ENCODE peak calls at places on chromosomes 16 and 17, in eight cellular contexts. One of them, this sample, is unnamed.

GRCh38 chr17:20266806-20267458 is 200.4 kb downstream of the LGALS9B start:
- DNase-seq in tibial nerve: no peak
- DNase-seq in SW 1271: no peak
- DNase-seq in activated T-helper 9 cell treated with anti-CD3 and anti-CD28 coated beads, Interleukin-2, amount 50 U/mL, for 16 hours: no peak
- DNase-seq in activated B cell treated with CpG ODN at 0.5 μM for 24 hours: no peak
- DNase-seq in fibroblast of the conjunctiva: no peak
- DNase-seq in lower leg skin: no peak
- DNase-seq in SHP77: peak
- DNase-seq in this sample: no peak

GRCh38 chr16:75565640-75566039 is 539 bp upstream of the GABARAPL2 start:
- DNase-seq in SW 1271: no peak
- DNase-seq in activated B cell treated with CpG ODN at 0.5 μM for 24 hours: no peak
- DNase-seq in SHP77: no peak
- DNase-seq in lower leg skin: no peak
- DNase-seq in activated T-helper 9 cell treated with anti-CD3 and anti-CD28 coated beads, Interleukin-2, amount 50 U/mL, for 16 hours: no peak
- DNase-seq in fibroblast of the conjunctiva: no peak
- DNase-seq in tibial nerve: no peak
- DNase-seq in this sample: no peak

GRCh38 chr16:66081967-66082366 is 284.5 kb upstream of the CDH5 start:
- DNase-seq in lower leg skin: no peak
- DNase-seq in fibroblast of the conjunctiva: peak
- DNase-seq in SHP77: no peak
- DNase-seq in SW 1271: no peak
- DNase-seq in tibial nerve: no peak
- DNase-seq in activated B cell treated with CpG ODN at 0.5 μM for 24 hours: no peak
- DNase-seq in activated T-helper 9 cell treated with anti-CD3 and anti-CD28 coated beads, Interleukin-2, amount 50 U/mL, for 16 hours: no peak
- DNase-seq in this sample: no peak

GRCh38 chr17:69286257-69286656 is 40.7 kb downstream of the ABCA5 start:
- DNase-seq in lower leg skin: no peak
- DNase-seq in SW 1271: no peak
- DNase-seq in tibial nerve: no peak
- DNase-seq in fibroblast of the conjunctiva: no peak
- DNase-seq in activated T-helper 9 cell treated with anti-CD3 and anti-CD28 coated beads, Interleukin-2, amount 50 U/mL, for 16 hours: no peak
- DNase-seq in SHP77: no peak
- DNase-seq in activated B cell treated with CpG ODN at 0.5 μM for 24 hours: no peak
- DNase-seq in this sample: no peak

GRCh38 chr16:72596373-72596772 is 424.4 kb upstream of the PMFBP1 start:
- DNase-seq in activated T-helper 9 cell treated with anti-CD3 and anti-CD28 coated beads, Interleukin-2, amount 50 U/mL, for 16 hours: no peak
- DNase-seq in SHP77: no peak
- DNase-seq in fibroblast of the conjunctiva: no peak
- DNase-seq in lower leg skin: no peak
- DNase-seq in tibial nerve: no peak
- DNase-seq in SW 1271: no peak
- DNase-seq in activated B cell treated with CpG ODN at 0.5 μM for 24 hours: no peak
- DNase-seq in this sample: no peak

GRCh38 chr17:81609541-81610353 is 27.2 kb downstream of the NPLOC4 start:
- DNase-seq in tibial nerve: no peak
- DNase-seq in activated B cell treated with CpG ODN at 0.5 μM for 24 hours: no peak
- DNase-seq in SW 1271: no peak
- DNase-seq in fibroblast of the conjunctiva: no peak
- DNase-seq in lower leg skin: no peak
- DNase-seq in SHP77: no peak
- DNase-seq in activated T-helper 9 cell treated with anti-CD3 and anti-CD28 coated beads, Interleukin-2, amount 50 U/mL, for 16 hours: no peak
- DNase-seq in this sample: no peak

GRCh38 chr17:2259769-2260536 is 43.6 kb downstream of the SMG6 start:
- DNase-seq in activated T-helper 9 cell treated with anti-CD3 and anti-CD28 coated beads, Interleukin-2, amount 50 U/mL, for 16 hours: peak
- DNase-seq in tibial nerve: no peak
- DNase-seq in activated B cell treated with CpG ODN at 0.5 μM for 24 hours: no peak
- DNase-seq in fibroblast of the conjunctiva: no peak
- DNase-seq in SHP77: no peak
- DNase-seq in SW 1271: no peak
- DNase-seq in lower leg skin: no peak
- DNase-seq in this sample: no peak

GRCh38 chr17:978110-979093 is 1.2 kb downstream of the NXN start:
- DNase-seq in activated T-helper 9 cell treated with anti-CD3 and anti-CD28 coated beads, Interleukin-2, amount 50 U/mL, for 16 hours: no peak
- DNase-seq in activated B cell treated with CpG ODN at 0.5 μM for 24 hours: peak
- DNase-seq in fibroblast of the conjunctiva: no peak
- DNase-seq in tibial nerve: no peak
- DNase-seq in lower leg skin: no peak
- DNase-seq in SHP77: no peak
- DNase-seq in SW 1271: no peak
- DNase-seq in this sample: no peak

GRCh38 chr16:85156869-85157268 is 44.6 kb upstream of the CIBAR2 start:
- DNase-seq in lower leg skin: no peak
- DNase-seq in activated T-helper 9 cell treated with anti-CD3 and anti-CD28 coated beads, Interleukin-2, amount 50 U/mL, for 16 hours: no peak
- DNase-seq in tibial nerve: no peak
- DNase-seq in activated B cell treated with CpG ODN at 0.5 μM for 24 hours: no peak
- DNase-seq in fibroblast of the conjunctiva: no peak
- DNase-seq in SHP77: no peak
- DNase-seq in SW 1271: no peak
- DNase-seq in this sample: no peak

GRCh38 chr17:36858119-36859002 is 78.9 kb upstream of the LHX1 start:
- DNase-seq in tibial nerve: no peak
- DNase-seq in activated B cell treated with CpG ODN at 0.5 μM for 24 hours: no peak
- DNase-seq in lower leg skin: no peak
- DNase-seq in SW 1271: no peak
- DNase-seq in activated T-helper 9 cell treated with anti-CD3 and anti-CD28 coated beads, Interleukin-2, amount 50 U/mL, for 16 hours: no peak
- DNase-seq in fibroblast of the conjunctiva: no peak
- DNase-seq in SHP77: no peak
- DNase-seq in this sample: no peak

GRCh38 chr17:77769762-77770161 is 188.7 kb upstream of the TNRC6C start:
- DNase-seq in fibroblast of the conjunctiva: no peak
- DNase-seq in activated B cell treated with CpG ODN at 0.5 μM for 24 hours: no peak
- DNase-seq in SHP77: no peak
- DNase-seq in tibial nerve: no peak
- DNase-seq in SW 1271: no peak
- DNase-seq in activated T-helper 9 cell treated with anti-CD3 and anti-CD28 coated beads, Interleukin-2, amount 50 U/mL, for 16 hours: no peak
- DNase-seq in lower leg skin: no peak
- DNase-seq in this sample: no peak

GRCh38 chr17:69672924-69673323 is 258.4 kb downstream of the MAP2K6 start:
- DNase-seq in fibroblast of the conjunctiva: peak
- DNase-seq in lower leg skin: no peak
- DNase-seq in tibial nerve: no peak
- DNase-seq in activated B cell treated with CpG ODN at 0.5 μM for 24 hours: no peak
- DNase-seq in SHP77: no peak
- DNase-seq in activated T-helper 9 cell treated with anti-CD3 and anti-CD28 coated beads, Interleukin-2, amount 50 U/mL, for 16 hours: no peak
- DNase-seq in SW 1271: peak
- DNase-seq in this sample: no peak

GRCh38 chr17:74870512-74870911 is 2.3 kb downstream of the FDXR start:
- DNase-seq in fibroblast of the conjunctiva: peak
- DNase-seq in activated B cell treated with CpG ODN at 0.5 μM for 24 hours: no peak
- DNase-seq in activated T-helper 9 cell treated with anti-CD3 and anti-CD28 coated beads, Interleukin-2, amount 50 U/mL, for 16 hours: no peak
- DNase-seq in tibial nerve: no peak
- DNase-seq in SW 1271: no peak
- DNase-seq in SHP77: no peak
- DNase-seq in lower leg skin: no peak
- DNase-seq in this sample: no peak

GRCh38 chr17:4739122-4740024 is at the start of the genes CXCL16 and ZMYND15:
- DNase-seq in lower leg skin: no peak
- DNase-seq in tibial nerve: no peak
- DNase-seq in activated T-helper 9 cell treated with anti-CD3 and anti-CD28 coated beads, Interleukin-2, amount 50 U/mL, for 16 hours: peak
- DNase-seq in activated B cell treated with CpG ODN at 0.5 μM for 24 hours: peak
- DNase-seq in SW 1271: no peak
- DNase-seq in fibroblast of the conjunctiva: no peak
- DNase-seq in SHP77: peak
- DNase-seq in this sample: peak

GRCh38 chr16:17241264-17241835 is 229.4 kb downstream of the XYLT1 start:
- DNase-seq in fibroblast of the conjunctiva: no peak
- DNase-seq in activated T-helper 9 cell treated with anti-CD3 and anti-CD28 coated beads, Interleukin-2, amount 50 U/mL, for 16 hours: no peak
- DNase-seq in tibial nerve: no peak
- DNase-seq in lower leg skin: peak
- DNase-seq in SHP77: no peak
- DNase-seq in activated B cell treated with CpG ODN at 0.5 μM for 24 hours: no peak
- DNase-seq in SW 1271: no peak
- DNase-seq in this sample: no peak

GRCh38 chr16:49395021-49395420 is 21.4 kb downstream of the C16orf78 start:
- DNase-seq in activated B cell treated with CpG ODN at 0.5 μM for 24 hours: no peak
- DNase-seq in tibial nerve: no peak
- DNase-seq in SHP77: no peak
- DNase-seq in lower leg skin: no peak
- DNase-seq in SW 1271: no peak
- DNase-seq in fibroblast of the conjunctiva: no peak
- DNase-seq in activated T-helper 9 cell treated with anti-CD3 and anti-CD28 coated beads, Interleukin-2, amount 50 U/mL, for 16 hours: no peak
- DNase-seq in this sample: no peak

GRCh38 chr16:89330177-89330856 is 112.8 kb downstream of the ZNF778 start:
- DNase-seq in SW 1271: peak
- DNase-seq in lower leg skin: no peak
- DNase-seq in activated T-helper 9 cell treated with anti-CD3 and anti-CD28 coated beads, Interleukin-2, amount 50 U/mL, for 16 hours: no peak
- DNase-seq in SHP77: peak
- DNase-seq in tibial nerve: no peak
- DNase-seq in activated B cell treated with CpG ODN at 0.5 μM for 24 hours: no peak
- DNase-seq in fibroblast of the conjunctiva: no peak
- DNase-seq in this sample: no peak

GRCh38 chr17:36532435-36532975 is 2.2 kb downstream of the MYO19 start:
- DNase-seq in lower leg skin: no peak
- DNase-seq in SW 1271: no peak
- DNase-seq in activated T-helper 9 cell treated with anti-CD3 and anti-CD28 coated beads, Interleukin-2, amount 50 U/mL, for 16 hours: no peak
- DNase-seq in activated B cell treated with CpG ODN at 0.5 μM for 24 hours: no peak
- DNase-seq in tibial nerve: no peak
- DNase-seq in SHP77: no peak
- DNase-seq in fibroblast of the conjunctiva: no peak
- DNase-seq in this sample: no peak

GRCh38 chr16:21274172-21274726 is 3.8 kb downstream of the CRYM start:
- DNase-seq in activated T-helper 9 cell treated with anti-CD3 and anti-CD28 coated beads, Interleukin-2, amount 50 U/mL, for 16 hours: no peak
- DNase-seq in SW 1271: no peak
- DNase-seq in lower leg skin: no peak
- DNase-seq in SHP77: no peak
- DNase-seq in activated B cell treated with CpG ODN at 0.5 μM for 24 hours: no peak
- DNase-seq in tibial nerve: no peak
- DNase-seq in fibroblast of the conjunctiva: no peak
- DNase-seq in this sample: no peak

GRCh38 chr16:50153648-50154368 is 702 bp downstream of the TENT4B start:
- DNase-seq in SHP77: peak
- DNase-seq in activated B cell treated with CpG ODN at 0.5 μM for 24 hours: no peak
- DNase-seq in activated T-helper 9 cell treated with anti-CD3 and anti-CD28 coated beads, Interleukin-2, amount 50 U/mL, for 16 hours: peak
- DNase-seq in fibroblast of the conjunctiva: no peak
- DNase-seq in lower leg skin: peak
- DNase-seq in tibial nerve: peak
- DNase-seq in SW 1271: peak
- DNase-seq in this sample: peak

GRCh38 chr17:72822358-72823023 is 270.0 kb downstream of the SLC39A11 start:
- DNase-seq in activated T-helper 9 cell treated with anti-CD3 and anti-CD28 coated beads, Interleukin-2, amount 50 U/mL, for 16 hours: no peak
- DNase-seq in SHP77: no peak
- DNase-seq in SW 1271: no peak
- DNase-seq in tibial nerve: no peak
- DNase-seq in lower leg skin: no peak
- DNase-seq in fibroblast of the conjunctiva: no peak
- DNase-seq in activated B cell treated with CpG ODN at 0.5 μM for 24 hours: no peak
- DNase-seq in this sample: no peak

GRCh38 chr16:56741399-56741798 is 11.5 kb downstream of the NUP93 start:
- DNase-seq in SHP77: no peak
- DNase-seq in activated B cell treated with CpG ODN at 0.5 μM for 24 hours: no peak
- DNase-seq in tibial nerve: no peak
- DNase-seq in activated T-helper 9 cell treated with anti-CD3 and anti-CD28 coated beads, Interleukin-2, amount 50 U/mL, for 16 hours: no peak
- DNase-seq in SW 1271: no peak
- DNase-seq in fibroblast of the conjunctiva: no peak
- DNase-seq in lower leg skin: no peak
- DNase-seq in this sample: no peak

GRCh38 chr17:7929158-7930029 is at the start of gene KCNAB3:
- DNase-seq in activated T-helper 9 cell treated with anti-CD3 and anti-CD28 coated beads, Interleukin-2, amount 50 U/mL, for 16 hours: peak
- DNase-seq in activated B cell treated with CpG ODN at 0.5 μM for 24 hours: peak
- DNase-seq in lower leg skin: no peak
- DNase-seq in fibroblast of the conjunctiva: no peak
- DNase-seq in SHP77: no peak
- DNase-seq in tibial nerve: no peak
- DNase-seq in SW 1271: no peak
- DNase-seq in this sample: no peak

GRCh38 chr16:52364500-52364899 is 182.4 kb downstream of the TOX3 start:
- DNase-seq in activated T-helper 9 cell treated with anti-CD3 and anti-CD28 coated beads, Interleukin-2, amount 50 U/mL, for 16 hours: no peak
- DNase-seq in lower leg skin: no peak
- DNase-seq in SW 1271: no peak
- DNase-seq in fibroblast of the conjunctiva: no peak
- DNase-seq in tibial nerve: no peak
- DNase-seq in SHP77: no peak
- DNase-seq in activated B cell treated with CpG ODN at 0.5 μM for 24 hours: no peak
- DNase-seq in this sample: no peak

GRCh38 chr17:74244543-74244942 is 29.5 kb upstream of the DNAI2 start:
- DNase-seq in tibial nerve: no peak
- DNase-seq in SHP77: no peak
- DNase-seq in lower leg skin: no peak
- DNase-seq in SW 1271: no peak
- DNase-seq in activated B cell treated with CpG ODN at 0.5 μM for 24 hours: no peak
- DNase-seq in activated T-helper 9 cell treated with anti-CD3 and anti-CD28 coated beads, Interleukin-2, amount 50 U/mL, for 16 hours: no peak
- DNase-seq in fibroblast of the conjunctiva: no peak
- DNase-seq in this sample: no peak

GRCh38 chr16:23575834-23576233 is 18.3 kb downstream of the UBFD1 start:
- DNase-seq in activated T-helper 9 cell treated with anti-CD3 and anti-CD28 coated beads, Interleukin-2, amount 50 U/mL, for 16 hours: no peak
- DNase-seq in SW 1271: no peak
- DNase-seq in activated B cell treated with CpG ODN at 0.5 μM for 24 hours: no peak
- DNase-seq in lower leg skin: no peak
- DNase-seq in tibial nerve: no peak
- DNase-seq in SHP77: no peak
- DNase-seq in fibroblast of the conjunctiva: no peak
- DNase-seq in this sample: no peak

GRCh38 chr16:86573646-86574508 is 4.5 kb upstream of the FOXL1 start:
- DNase-seq in activated T-helper 9 cell treated with anti-CD3 and anti-CD28 coated beads, Interleukin-2, amount 50 U/mL, for 16 hours: no peak
- DNase-seq in SHP77: no peak
- DNase-seq in activated B cell treated with CpG ODN at 0.5 μM for 24 hours: no peak
- DNase-seq in SW 1271: no peak
- DNase-seq in fibroblast of the conjunctiva: no peak
- DNase-seq in tibial nerve: no peak
- DNase-seq in lower leg skin: no peak
- DNase-seq in this sample: no peak

GRCh38 chr16:67773099-67773498 is 33.3 kb downstream of the RANBP10 start:
- DNase-seq in fibroblast of the conjunctiva: no peak
- DNase-seq in SW 1271: no peak
- DNase-seq in activated T-helper 9 cell treated with anti-CD3 and anti-CD28 coated beads, Interleukin-2, amount 50 U/mL, for 16 hours: no peak
- DNase-seq in lower leg skin: peak
- DNase-seq in tibial nerve: no peak
- DNase-seq in activated B cell treated with CpG ODN at 0.5 μM for 24 hours: no peak
- DNase-seq in SHP77: no peak
- DNase-seq in this sample: no peak

GRCh38 chr17:15185625-15185991 is 79.5 kb downstream of the PMP22 start:
- DNase-seq in SHP77: no peak
- DNase-seq in activated B cell treated with CpG ODN at 0.5 μM for 24 hours: no peak
- DNase-seq in tibial nerve: no peak
- DNase-seq in lower leg skin: peak
- DNase-seq in SW 1271: no peak
- DNase-seq in activated T-helper 9 cell treated with anti-CD3 and anti-CD28 coated beads, Interleukin-2, amount 50 U/mL, for 16 hours: no peak
- DNase-seq in fibroblast of the conjunctiva: peak
- DNase-seq in this sample: no peak

GRCh38 chr17:19004601-19005441 is at the start of gene FAM83G:
- DNase-seq in SW 1271: peak
- DNase-seq in fibroblast of the conjunctiva: peak
- DNase-seq in lower leg skin: peak
- DNase-seq in tibial nerve: peak
- DNase-seq in activated T-helper 9 cell treated with anti-CD3 and anti-CD28 coated beads, Interleukin-2, amount 50 U/mL, for 16 hours: peak
- DNase-seq in activated B cell treated with CpG ODN at 0.5 μM for 24 hours: peak
- DNase-seq in SHP77: peak
- DNase-seq in this sample: peak

GRCh38 chr17:63600569-63601438 is at the start of gene TACO1:
- DNase-seq in activated T-helper 9 cell treated with anti-CD3 and anti-CD28 coated beads, Interleukin-2, amount 50 U/mL, for 16 hours: peak
- DNase-seq in lower leg skin: peak
- DNase-seq in activated B cell treated with CpG ODN at 0.5 μM for 24 hours: peak
- DNase-seq in SW 1271: peak
- DNase-seq in fibroblast of the conjunctiva: peak
- DNase-seq in tibial nerve: peak
- DNase-seq in SHP77: peak
- DNase-seq in this sample: peak

This sample was measured in memory B cell.